ENCODE peak calls at places on chromosome 20, in seven cellular contexts. U is IMR-90, F is K562, V is A549, X is HepG2, J is GM12878, M is HCT116. Q is an unnamed sample.

GRCh38 chr20:57657537-57658446 is 37.6 kb upstream of the ZBP1 start:
- DNase-seq in X (peak; percentile 47), U (no peak), F (no peak), M (no peak), J (no peak), V (no peak), Q (no peak)

GRCh38 chr20:32560989-32561830 is 23.9 kb downstream of the NOL4L start:
- DNase-seq in F (no peak), U (no peak), X (no peak), V (no peak), M (no peak), J (no peak), Q (no peak)

GRCh38 chr20:45359406-45360148 is 3.4 kb upstream of the SYS1 start:
- DNase-seq in M (no peak), F (no peak), X (peak; percentile 82), U (no peak), J (no peak), V (no peak), Q (no peak)

GRCh38 chr20:57097245-57097935 is 169.1 kb downstream of the BMP7 start:
- DNase-seq in V (no peak), M (no peak), J (no peak), U (no peak), X (no peak), F (no peak), Q (no peak)

GRCh38 chr20:44218441-44218840 is 7.9 kb upstream of the OSER1 start:
- DNase-seq in F (no peak), J (no peak), U (no peak), M (no peak), X (no peak), V (no peak), Q (no peak)

GRCh38 chr20:60857708-60858107 is 394.4 kb upstream of the CDH4 start:
- DNase-seq in M (no peak), X (no peak), F (no peak), J (no peak), V (no peak), U (peak; percentile 43), Q (no peak)

GRCh38 chr20:37262516-37262915 is 902 bp upstream of the GHRH start:
- DNase-seq in X (no peak), J (no peak), M (no peak), F (no peak), U (no peak), V (no peak), Q (no peak)

GRCh38 chr20:23161968-23162696 is 76.0 kb upstream of the CD93 start:
- DNase-seq in M (no peak), F (no peak), J (no peak), V (no peak), U (no peak), X (peak; percentile 73), Q (peak; percentile 16)

GRCh38 chr20:32806356-32806755 is 13.4 kb upstream of the MAPRE1 start:
- DNase-seq in F (no peak), J (no peak), M (no peak), X (no peak), V (no peak), U (no peak), Q (no peak)

GRCh38 chr20:44573501-44573869 is 8.9 kb upstream of the PKIG start:
- DNase-seq in M (no peak), X (no peak), U (no peak), F (no peak), J (no peak), V (no peak), Q (no peak)

GRCh38 chr20:18011482-18011881 is 42.7 kb downstream of the MGME1 start:
- DNase-seq in M (no peak), V (no peak), X (peak; percentile 85), U (no peak), J (no peak), F (no peak), Q (no peak)

GRCh38 chr20:675453-676314 is at the start of gene SCRT2:
- DNase-seq in X (peak; percentile 54), V (peak; percentile 84), J (no peak), F (peak; percentile 84), M (no peak), U (peak; percentile 65), Q (no peak)

GRCh38 chr20:343107-343506 is 3.8 kb upstream of the NRSN2 start:
- DNase-seq in U (no peak), X (no peak), M (no peak), V (no peak), J (no peak), F (no peak), Q (no peak)

GRCh38 chr20:18740726-18741125 is 72.9 kb upstream of the SCP2D1 start:
- DNase-seq in F (no peak), X (no peak), U (no peak), J (no peak), V (no peak), M (no peak), Q (no peak)

GRCh38 chr20:1376007-1376406 is 16.8 kb downstream of the FKBP1A start:
- DNase-seq in U (no peak), X (no peak), V (no peak), F (no peak), M (no peak), J (no peak), Q (no peak)

GRCh38 chr20:10654630-10655029 is 19.2 kb downstream of the JAG1 start:
- DNase-seq in F (no peak), J (peak; percentile 79), M (no peak), U (no peak), X (no peak), V (no peak), Q (no peak)

GRCh38 chr20:10658051-10658823 is 15.6 kb downstream of the JAG1 start:
- DNase-seq in J (no peak), F (no peak), V (no peak), M (no peak), U (no peak), X (no peak), Q (no peak)

GRCh38 chr20:10653593-10654288 is 20.1 kb downstream of the JAG1 start:
- DNase-seq in M (no peak), U (peak; percentile 94), X (no peak), F (no peak), J (peak; percentile 50), V (no peak), Q (no peak)

GRCh38 chr20:10656270-10656669 is 17.5 kb downstream of the JAG1 start:
- DNase-seq in M (no peak), X (no peak), V (no peak), F (no peak), J (no peak), U (no peak), Q (no peak)

DNA sequence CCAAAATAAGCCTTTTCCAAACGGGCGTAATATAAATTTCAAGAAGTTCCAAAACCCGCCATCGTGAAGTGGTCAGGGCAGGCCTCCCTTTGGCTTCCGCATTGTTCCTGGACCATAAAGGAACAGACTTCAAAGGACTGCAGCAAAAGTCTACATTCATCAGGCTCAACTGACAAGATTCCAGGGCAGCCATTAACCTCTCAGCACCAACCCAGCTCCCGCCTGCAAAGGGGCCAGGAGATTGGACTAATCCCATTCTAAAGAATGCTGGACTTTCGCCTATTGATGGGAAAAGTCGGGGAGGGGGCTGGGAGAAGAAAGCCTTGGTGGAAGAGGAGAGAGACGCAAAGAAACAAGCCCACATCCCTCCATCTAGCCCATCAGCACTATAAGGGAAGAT is 18.1 kb downstream of the JAG1 start:
- DNase-seq in X (no peak), M (no peak), U (no peak), F (no peak), J (no peak), V (no peak), Q (no peak)
- TF ChIP-seq CEBPB in X (no peak), M (no peak), U (no peak), F (no peak), J (no peak), V (no peak), Q (no peak)

DNA sequence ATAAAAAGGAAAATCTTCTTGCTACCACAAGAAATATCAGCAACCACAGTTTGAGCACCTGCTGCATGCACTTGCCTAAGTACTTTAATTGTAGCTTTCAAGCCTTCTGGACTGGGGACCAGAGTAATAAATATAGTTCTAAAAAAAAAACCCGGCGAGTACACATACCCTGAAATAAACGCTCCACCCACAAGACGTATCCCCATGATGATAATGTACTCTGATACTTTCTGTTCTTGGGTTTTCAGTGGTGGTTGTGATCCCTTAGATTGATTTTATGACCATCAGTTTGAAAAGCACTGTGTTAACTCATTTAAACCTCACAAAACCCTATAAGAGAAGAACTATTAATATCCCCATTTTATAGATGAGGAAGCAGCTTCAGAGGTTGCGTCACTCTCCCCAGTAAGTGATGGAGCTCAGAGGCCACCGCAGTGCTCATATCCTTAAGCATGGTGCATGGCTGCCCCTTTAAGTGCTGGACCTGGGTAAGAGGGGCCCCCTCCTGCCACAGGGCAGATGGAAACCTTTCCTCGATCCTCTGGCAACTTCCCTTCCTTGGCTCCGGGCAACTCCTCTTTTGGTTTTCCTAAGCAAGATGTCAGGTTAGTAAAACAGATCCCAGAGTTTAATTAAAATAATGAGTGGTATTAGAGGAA is 67.3 kb downstream of the KCNB1 start:
- DNase-seq in U (no peak), J (no peak), V (no peak), F (no peak), X (no peak), M (no peak), Q (no peak)
- TF ChIP-seq CEBPB in U (peak; percentile 2), J (no peak), V (no peak), F (no peak), X (peak; percentile 53), M (no peak), Q (peak; percentile 26)

DNA sequence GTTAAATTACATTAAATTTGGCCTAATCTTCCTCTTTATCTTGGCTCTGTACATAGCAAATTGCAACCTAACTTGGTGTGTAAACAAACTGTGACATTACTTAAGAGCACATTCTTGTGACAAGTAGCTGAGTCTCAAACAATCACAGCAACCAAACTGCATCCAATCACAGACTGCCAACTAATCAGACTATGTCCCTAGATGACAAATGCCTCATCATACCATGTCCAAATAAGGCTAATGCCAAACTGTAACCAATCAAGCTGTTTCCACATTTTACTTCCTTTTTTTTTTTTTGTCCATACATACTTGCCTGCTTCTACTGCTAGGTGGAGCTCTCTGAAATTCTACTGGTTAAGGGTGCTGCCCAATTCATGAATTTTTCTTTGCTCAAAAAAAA is 209.0 kb downstream of the BMP2 start:
- DNase-seq in J (no peak), U (no peak), V (no peak), F (no peak), M (no peak), X (no peak), Q (no peak)
- TF ChIP-seq CEBPB in J (no peak), U (no peak), V (no peak), F (no peak), M (no peak), X (no peak), Q (no peak)

GRCh38 chr20:51341581-51341980 is 200.9 kb downstream of the NFATC2 start:
- DNase-seq in U (peak; percentile 72), V (no peak), J (no peak), M (no peak), X (no peak), F (no peak), Q (no peak)

GRCh38 chr20:51340451-51340840 is 202.1 kb downstream of the NFATC2 start:
- DNase-seq in V (no peak), J (no peak), F (peak; percentile 50), U (no peak), X (no peak), M (no peak), Q (no peak)

GRCh38 chr20:51339721-51340450 is 202.6 kb downstream of the NFATC2 start:
- DNase-seq in F (no peak), J (no peak), U (no peak), X (no peak), M (no peak), V (no peak), Q (no peak)

GRCh38 chr20:51345601-51346101 is 196.9 kb downstream of the NFATC2 start:
- DNase-seq in J (no peak), M (no peak), X (no peak), F (no peak), U (peak; percentile 65), V (peak; percentile 24), Q (no peak)

GRCh38 chr20:51342510-51343236 is 199.8 kb downstream of the NFATC2 start:
- DNase-seq in J (no peak), U (no peak), X (no peak), M (no peak), V (no peak), F (no peak), Q (no peak)
- TF ChIP-seq CEBPB in J (no peak), U (no peak), X (no peak), M (no peak), V (no peak), F (no peak), Q (no peak)

Q was measured in H1.